ENCODE peak calls at places on chromosomes 3 and 15, in ten cellular contexts. P is astrocyte of the spinal cord; Q is cerebellum; O is lung; N is activated CD4-positive, alpha-beta T cell treated with anti-CD3 and anti-CD28 coated beads, Interleukin-2, amount 50 U/mL, for 1 hour; Y is sciatic nerve; K is COLO829; R is neuronal stem cell; U is activated gamma-delta T cell treated with Interleukin-2 at 50 U/mL for 16 hours; G is naive thymus-derived CD8-positive, alpha-beta T cell. T is an unnamed sample.

GRCh38 chr15:71085809-71086208 is 29.5 kb upstream of the THSD4 start:
- DNase-seq in Y (no peak), O (no peak), U (no peak), P (no peak), K (no peak), G (no peak), R (no peak), N (no peak), Q (no peak), T (peak; percentile 54)

GRCh38 chr3:385151-385550 is 188.6 kb downstream of the CHL1 start:
- DNase-seq in R (no peak), P (peak; percentile 6), Q (no peak), Y (no peak), G (no peak), K (no peak), U (no peak), N (no peak), O (no peak), T (peak; percentile 10)

GRCh38 chr3:194573680-194574437 is 59.4 kb downstream of the TMEM44 start:
- DNase-seq in O (no peak), P (no peak), K (peak; percentile 63), Y (no peak), Q (peak; percentile 11), R (no peak), U (peak; percentile 20), N (peak; percentile 20), G (no peak), T (peak; percentile 84)

GRCh38 chr3:128170866-128171516 is 17.7 kb downstream of the EEFSEC start:
- DNase-seq in G (no peak), R (peak; percentile 50), Q (peak; percentile 26), O (peak; percentile 40), K (peak; percentile 80), P (peak; percentile 77), N (no peak), Y (no peak), U (no peak), T (peak; percentile 84)

GRCh38 chr3:123447416-123447748 is 1.5 kb downstream of the ADCY5 start:
- DNase-seq in Q (no peak), R (no peak), N (no peak), K (no peak), O (no peak), Y (no peak), P (no peak), U (no peak), G (no peak), T (no peak)

GRCh38 chr3:130997291-130997690 is 29.3 kb downstream of the ASTE1 start:
- DNase-seq in G (no peak), Y (no peak), O (no peak), N (no peak), U (no peak), K (no peak), Q (no peak), P (no peak), R (no peak), T (no peak)

GRCh38 chr3:188037116-188037718 is 116.7 kb upstream of the LPP start:
- DNase-seq in K (no peak), G (no peak), P (peak; percentile 50), Q (no peak), N (no peak), Y (no peak), U (no peak), O (no peak), R (no peak), T (peak; percentile 91)

GRCh38 chr3:194023501-194024280 is 112.3 kb upstream of the HES1 start:
- DNase-seq in G (no peak), N (no peak), O (no peak), R (no peak), Q (no peak), K (peak; percentile 53), P (no peak), Y (no peak), U (no peak), T (no peak)

GRCh38 chr15:93584021-93584420 is 495.0 kb upstream of the RGMA start:
- DNase-seq in Q (no peak), K (no peak), U (no peak), P (no peak), O (no peak), Y (no peak), N (no peak), G (no peak), R (no peak), T (no peak)

GRCh38 chr3:100577382-100578008 is 31.9 kb upstream of the ADGRG7 start:
- DNase-seq in Y (no peak), K (no peak), Q (no peak), N (no peak), R (no peak), P (no peak), U (no peak), G (no peak), O (no peak), T (peak; percentile 34)

GRCh38 chr3:115660646-115661442 is 37.5 kb downstream of the GAP43 start:
- DNase-seq in O (no peak), G (no peak), Y (no peak), U (no peak), K (no peak), P (no peak), N (no peak), R (no peak), Q (no peak), T (no peak)

GRCh38 chr3:45616158-45616557 is 21.6 kb downstream of the LIMD1 start:
- DNase-seq in N (no peak), Y (no peak), K (no peak), P (no peak), U (no peak), R (no peak), G (no peak), Q (no peak), O (no peak), T (no peak)

GRCh38 chr3:111484666-111485065 is 57.3 kb upstream of the CD96 start:
- DNase-seq in G (no peak), K (no peak), N (no peak), O (no peak), P (peak; percentile 26), Q (no peak), R (no peak), Y (no peak), U (no peak), T (no peak)

GRCh38 chr3:182766108-182766507 is 27.2 kb upstream of the ATP11B start:
- DNase-seq in K (no peak), R (no peak), P (no peak), N (no peak), Y (no peak), U (no peak), G (no peak), Q (no peak), O (no peak), T (no peak)

GRCh38 chr3:51353131-51353530 is 32.0 kb upstream of the MANF start:
- DNase-seq in U (no peak), O (no peak), N (no peak), R (no peak), Q (no peak), G (no peak), K (no peak), Y (no peak), P (no peak), T (no peak)

GRCh38 chr3:108053025-108053424 is 37.8 kb downstream of the CD47 start:
- DNase-seq in Q (no peak), Y (no peak), O (peak; percentile 75), U (no peak), G (no peak), K (no peak), R (no peak), P (no peak), N (no peak), T (no peak)

T was measured in mesendoderm.